ENCODE peak calls at places on chromosomes 1 and 21, in five cellular contexts. I, L, Q, W and A are unnamed samples. For H3K36me3 and H3K4me1, the result is how much of the 10 kb centered on the place peaks cover.

GRCh38 chr1:150613061-150613920 is 16.1 kb downstream of the ENSA start:
- DNase-seq in I (peak), L (peak), W (no peak), Q (no peak), A (peak)

GRCh38 chr1:35573198-35573775 is at the start of gene TFAP2E:
- DNase-seq in Q (no peak), I (peak), L (no peak), W (no peak), A (peak)

GRCh38 chr1:25074326-25074725 is 144.2 kb upstream of the RUNX3 start:
- DNase-seq in I (no peak), L (no peak), Q (no peak), W (no peak), A (no peak)

GRCh38 chr1:222233441-222234180 is 314.3 kb downstream of the HHIPL2 start:
- DNase-seq in W (no peak), I (no peak), Q (no peak), L (no peak), A (no peak)

GRCh38 chr1:177181631-177182291 is 11.0 kb downstream of the BRINP2 start:
- DNase-seq in W (no peak), L (no peak), Q (peak), I (peak), A (peak)

GRCh38 chr1:99645199-99645598 is 714 bp upstream of the PALMD start:
- DNase-seq in L (no peak), W (peak), Q (peak), I (peak), A (peak)

GRCh38 chr1:235403598-235403997 is 36.4 kb downstream of the TBCE start:
- DNase-seq in I (no peak), Q (no peak), W (no peak), L (no peak), A (no peak)

GRCh38 chr1:226296911-226297310 is 12.1 kb downstream of the LIN9 start:
- DNase-seq in Q (no peak), L (no peak), I (no peak), W (no peak), A (no peak)

GRCh38 chr1:15749399-15750291 is 7.3 kb downstream of the TMEM82 start:
- DNase-seq in W (peak), L (peak), Q (no peak), I (no peak), A (peak)

GRCh38 chr1:178492341-178492740 is 4.4 kb downstream of the CLEC20A start:
- DNase-seq in Q (no peak), W (no peak), L (no peak), I (no peak), A (no peak)

GRCh38 chr1:178490967-178491366 is 5.8 kb downstream of the CLEC20A start:
- DNase-seq in L (no peak), Q (no peak), I (no peak), W (peak), A (no peak)

GRCh38 chr1:178493301-178493741 is 3.4 kb downstream of the CLEC20A start:
- DNase-seq in I (no peak), L (no peak), Q (no peak), W (peak), A (no peak)

GRCh38 chr1:178490136-178490535 is 6.6 kb downstream of the CLEC20A start:
- DNase-seq in I (no peak), L (no peak), Q (no peak), W (peak), A (no peak)

DNA sequence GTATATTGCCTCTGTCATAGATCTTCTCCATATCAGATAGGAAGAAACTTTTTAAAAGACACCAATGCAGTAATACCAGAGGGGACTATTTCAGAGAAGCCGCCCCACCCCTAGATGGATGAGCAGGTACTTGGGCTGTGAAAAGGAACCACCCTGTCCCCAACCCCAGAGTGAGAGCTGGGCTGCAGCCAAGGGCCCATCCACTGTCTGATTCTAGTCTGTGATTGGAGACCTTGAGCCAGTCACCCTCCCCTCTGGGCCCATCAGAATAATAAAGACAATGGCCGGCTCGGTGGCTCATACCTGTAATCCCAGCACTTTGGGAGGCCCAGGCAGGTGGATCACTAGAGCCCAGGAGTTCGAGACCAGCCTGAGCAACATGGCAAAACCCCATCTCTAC is 5.0 kb downstream of the CLEC20A start:
- DNase-seq in Q (no peak), L (no peak), I (no peak), W (peak), A (no peak)
- H3K36me3 ChIP-seq in Q (under half), L (under half), I (under half), W (under half), A (under half)

GRCh38 chr1:7555391-7556185 is 215.5 kb upstream of the VAMP3 start:
- DNase-seq in Q (no peak), I (no peak), L (no peak), W (no peak), A (no peak)

GRCh38 chr1:7558921-7559869 is 211.9 kb upstream of the VAMP3 start:
- DNase-seq in W (no peak), I (no peak), Q (no peak), L (no peak), A (no peak)

GRCh38 chr1:7558481-7558880 is 212.6 kb upstream of the VAMP3 start:
- DNase-seq in W (no peak), I (no peak), L (no peak), Q (no peak), A (no peak)

GRCh38 chr1:7560128-7560527 is 211.0 kb upstream of the VAMP3 start:
- DNase-seq in Q (no peak), I (no peak), W (no peak), L (no peak), A (no peak)

DNA sequence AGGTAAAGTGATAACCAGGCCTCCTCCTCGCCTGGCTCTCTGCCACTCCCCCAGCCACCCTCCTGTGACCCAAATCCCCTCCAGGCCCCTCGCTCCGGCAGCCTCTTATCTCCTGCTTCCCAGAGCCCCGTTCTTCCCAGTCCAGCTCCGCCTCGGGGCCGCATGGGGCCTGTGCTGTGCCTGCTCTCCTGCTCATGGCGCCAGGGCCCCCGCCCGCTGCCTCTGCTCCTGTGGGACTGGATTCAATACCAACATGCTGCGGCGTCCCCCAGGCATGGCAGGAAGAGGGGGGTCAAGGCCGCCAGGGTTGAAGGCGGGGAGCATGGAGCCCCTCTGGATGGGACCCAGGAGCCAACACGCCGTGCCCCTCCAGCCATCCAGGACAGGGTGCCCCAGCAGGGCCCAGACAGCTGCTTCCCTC is 213.0 kb upstream of the VAMP3 start:
- DNase-seq in W (no peak), L (no peak), Q (no peak), I (no peak), A (no peak)
- H3K4me1 ChIP-seq in W (half or more), L (under half), Q (under half), I (under half), A (under half)

DNA sequence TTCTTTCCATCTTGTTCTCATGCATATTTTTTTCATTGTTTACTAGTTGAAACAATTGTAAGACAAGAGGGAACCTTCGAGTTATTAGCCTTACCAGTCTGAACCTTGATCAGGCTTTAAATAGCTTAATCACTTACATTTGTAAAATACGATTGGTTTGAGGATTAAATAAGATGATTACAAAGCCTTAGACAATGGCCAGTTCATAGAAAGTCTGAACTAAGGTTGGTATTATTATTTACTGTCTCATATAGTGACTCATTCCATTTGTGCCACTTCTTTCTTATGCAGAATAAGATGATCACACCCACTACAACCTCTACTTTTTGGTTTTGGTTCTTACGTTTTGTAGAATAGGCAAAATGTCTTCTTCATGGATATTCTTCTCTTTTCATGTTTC is 94.1 kb downstream of the RPE65 start:
- DNase-seq in L (no peak), W (no peak), Q (no peak), I (no peak), A (no peak)
- H3K36me3 ChIP-seq in L (under half), W (under half), Q (under half), I (under half), A (under half)

GRCh38 chr21:41750051-41750450 is 16.8 kb downstream of the RIPK4 start:
- DNase-seq in W (no peak), Q (no peak), L (no peak), I (no peak), A (no peak)
- H3K4me1 ChIP-seq in W (under half), Q (under half), L (under half), I (under half), A (under half)

GRCh38 chr1:212091438-212092121 is 56.0 kb downstream of the DTL start:
- DNase-seq in W (no peak), Q (no peak), I (no peak), L (no peak), A (no peak)

DNA sequence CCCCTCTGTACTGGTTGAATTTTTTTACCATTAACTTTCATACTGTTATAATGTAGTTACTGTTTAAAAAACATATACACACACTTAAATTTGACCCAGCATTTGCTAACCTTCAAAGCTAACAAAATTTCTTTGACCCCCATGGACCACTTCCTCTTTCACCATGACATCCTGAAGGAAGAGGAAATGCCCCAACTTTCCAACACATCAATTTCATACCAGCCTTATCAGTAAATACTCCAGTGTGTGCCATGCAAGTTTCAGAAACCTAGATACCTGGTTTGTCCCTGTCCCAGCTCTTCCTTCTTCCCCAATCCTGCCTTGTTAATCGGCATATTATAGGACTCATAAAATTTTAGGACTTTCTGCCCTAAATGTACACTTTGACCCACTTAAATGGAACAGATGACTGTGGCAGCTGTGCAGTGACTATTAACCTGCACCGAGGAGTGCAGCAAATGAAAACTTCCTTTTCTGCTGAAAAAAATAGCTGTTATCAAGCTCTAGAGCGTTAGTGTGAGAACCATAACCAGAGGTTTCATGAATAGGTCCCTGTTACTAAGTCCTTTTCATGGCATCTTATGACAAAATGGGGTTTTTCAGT is 54.1 kb downstream of the DTL start:
- DNase-seq in W (no peak), I (no peak), L (no peak), Q (no peak), A (no peak)
- H3K36me3 ChIP-seq in W (under half), I (under half), L (under half), Q (under half), A (under half)